ENCODE peak calls at places on chromosomes 5 and 9, in ten cellular contexts. One of them, this sample, is unnamed.

GRCh38 chr9:91392435-91392834 is 30.7 kb upstream of the AUH start:
- DNase-seq in stimulated activated CD4-positive, alpha-beta T cell treated with anti-CD3 and anti-CD28 coated beads, Interleukin-15, amount 100 ng/mL, for 24 hours: no peak
- DNase-seq in GM04504: no peak
- DNase-seq in GM18507: no peak
- DNase-seq in activated CD4-positive, alpha-beta T cell treated with anti-CD3 and anti-CD28 coated beads, Interleukin-2, amount 50 U/mL, for 1 hour: no peak
- DNase-seq in NCI-H2081: no peak
- DNase-seq in stimulated activated naive CD8-positive, alpha-beta T cell treated with anti-CD3 and anti-CD28 coated beads, Interleukin-15, Interleukin-2, amounts not matched to agents 100 U/mL and 50 U/mL, for 24 hours: no peak
- DNase-seq in astrocyte of the cerebellum: no peak
- DNase-seq in astrocyte: no peak
- DNase-seq in colonic mucosa: no peak
- DNase-seq in this sample: no peak

GRCh38 chr5:132426525-132427138 is 57.1 kb downstream of the SLC22A5 start:
- DNase-seq in stimulated activated CD4-positive, alpha-beta T cell treated with anti-CD3 and anti-CD28 coated beads, Interleukin-15, amount 100 ng/mL, for 24 hours: peak
- DNase-seq in GM04504: peak
- DNase-seq in GM18507: no peak
- DNase-seq in activated CD4-positive, alpha-beta T cell treated with anti-CD3 and anti-CD28 coated beads, Interleukin-2, amount 50 U/mL, for 1 hour: peak
- DNase-seq in NCI-H2081: no peak
- DNase-seq in stimulated activated naive CD8-positive, alpha-beta T cell treated with anti-CD3 and anti-CD28 coated beads, Interleukin-15, Interleukin-2, amounts not matched to agents 100 U/mL and 50 U/mL, for 24 hours: peak
- DNase-seq in astrocyte of the cerebellum: peak
- DNase-seq in astrocyte: peak
- DNase-seq in colonic mucosa: peak
- DNase-seq in this sample: peak

GRCh38 chr9:91658513-91659105 is 235.0 kb upstream of the NFIL3 start:
- DNase-seq in stimulated activated CD4-positive, alpha-beta T cell treated with anti-CD3 and anti-CD28 coated beads, Interleukin-15, amount 100 ng/mL, for 24 hours: no peak
- DNase-seq in GM04504: no peak
- DNase-seq in GM18507: no peak
- DNase-seq in activated CD4-positive, alpha-beta T cell treated with anti-CD3 and anti-CD28 coated beads, Interleukin-2, amount 50 U/mL, for 1 hour: no peak
- DNase-seq in NCI-H2081: no peak
- DNase-seq in stimulated activated naive CD8-positive, alpha-beta T cell treated with anti-CD3 and anti-CD28 coated beads, Interleukin-15, Interleukin-2, amounts not matched to agents 100 U/mL and 50 U/mL, for 24 hours: no peak
- DNase-seq in astrocyte of the cerebellum: no peak
- DNase-seq in astrocyte: no peak
- DNase-seq in colonic mucosa: no peak
- DNase-seq in this sample: no peak

GRCh38 chr9:93125331-93125894 is 8.6 kb downstream of the NINJ1 start:
- DNase-seq in stimulated activated CD4-positive, alpha-beta T cell treated with anti-CD3 and anti-CD28 coated beads, Interleukin-15, amount 100 ng/mL, for 24 hours: no peak
- DNase-seq in GM04504: no peak
- DNase-seq in GM18507: no peak
- DNase-seq in activated CD4-positive, alpha-beta T cell treated with anti-CD3 and anti-CD28 coated beads, Interleukin-2, amount 50 U/mL, for 1 hour: no peak
- DNase-seq in NCI-H2081: no peak
- DNase-seq in stimulated activated naive CD8-positive, alpha-beta T cell treated with anti-CD3 and anti-CD28 coated beads, Interleukin-15, Interleukin-2, amounts not matched to agents 100 U/mL and 50 U/mL, for 24 hours: no peak
- DNase-seq in astrocyte of the cerebellum: no peak
- DNase-seq in astrocyte: no peak
- DNase-seq in colonic mucosa: no peak
- DNase-seq in this sample: no peak

GRCh38 chr5:28648108-28648507 is 1609.7 kb upstream of the CDH9 start:
- DNase-seq in stimulated activated CD4-positive, alpha-beta T cell treated with anti-CD3 and anti-CD28 coated beads, Interleukin-15, amount 100 ng/mL, for 24 hours: no peak
- DNase-seq in GM04504: no peak
- DNase-seq in GM18507: no peak
- DNase-seq in activated CD4-positive, alpha-beta T cell treated with anti-CD3 and anti-CD28 coated beads, Interleukin-2, amount 50 U/mL, for 1 hour: no peak
- DNase-seq in NCI-H2081: no peak
- DNase-seq in stimulated activated naive CD8-positive, alpha-beta T cell treated with anti-CD3 and anti-CD28 coated beads, Interleukin-15, Interleukin-2, amounts not matched to agents 100 U/mL and 50 U/mL, for 24 hours: no peak
- DNase-seq in astrocyte of the cerebellum: no peak
- DNase-seq in astrocyte: peak
- DNase-seq in colonic mucosa: no peak
- DNase-seq in this sample: peak

GRCh38 chr5:177557041-177557647 is 2.8 kb upstream of the FAM193B start:
- DNase-seq in stimulated activated CD4-positive, alpha-beta T cell treated with anti-CD3 and anti-CD28 coated beads, Interleukin-15, amount 100 ng/mL, for 24 hours: no peak
- DNase-seq in GM04504: no peak
- DNase-seq in GM18507: no peak
- DNase-seq in activated CD4-positive, alpha-beta T cell treated with anti-CD3 and anti-CD28 coated beads, Interleukin-2, amount 50 U/mL, for 1 hour: no peak
- DNase-seq in NCI-H2081: no peak
- DNase-seq in stimulated activated naive CD8-positive, alpha-beta T cell treated with anti-CD3 and anti-CD28 coated beads, Interleukin-15, Interleukin-2, amounts not matched to agents 100 U/mL and 50 U/mL, for 24 hours: no peak
- DNase-seq in astrocyte of the cerebellum: no peak
- DNase-seq in astrocyte: no peak
- DNase-seq in colonic mucosa: peak
- DNase-seq in this sample: no peak

GRCh38 chr9:118786877-118787276 is 582.4 kb downstream of the BRINP1 start:
- DNase-seq in stimulated activated CD4-positive, alpha-beta T cell treated with anti-CD3 and anti-CD28 coated beads, Interleukin-15, amount 100 ng/mL, for 24 hours: no peak
- DNase-seq in GM04504: no peak
- DNase-seq in GM18507: no peak
- DNase-seq in activated CD4-positive, alpha-beta T cell treated with anti-CD3 and anti-CD28 coated beads, Interleukin-2, amount 50 U/mL, for 1 hour: no peak
- DNase-seq in NCI-H2081: no peak
- DNase-seq in stimulated activated naive CD8-positive, alpha-beta T cell treated with anti-CD3 and anti-CD28 coated beads, Interleukin-15, Interleukin-2, amounts not matched to agents 100 U/mL and 50 U/mL, for 24 hours: no peak
- DNase-seq in astrocyte of the cerebellum: no peak
- DNase-seq in astrocyte: no peak
- DNase-seq in colonic mucosa: no peak
- DNase-seq in this sample: no peak

GRCh38 chr5:32627219-32627880 is 42.0 kb downstream of the SUB1 start:
- DNase-seq in stimulated activated CD4-positive, alpha-beta T cell treated with anti-CD3 and anti-CD28 coated beads, Interleukin-15, amount 100 ng/mL, for 24 hours: no peak
- DNase-seq in GM04504: no peak
- DNase-seq in GM18507: no peak
- DNase-seq in activated CD4-positive, alpha-beta T cell treated with anti-CD3 and anti-CD28 coated beads, Interleukin-2, amount 50 U/mL, for 1 hour: no peak
- DNase-seq in NCI-H2081: no peak
- DNase-seq in stimulated activated naive CD8-positive, alpha-beta T cell treated with anti-CD3 and anti-CD28 coated beads, Interleukin-15, Interleukin-2, amounts not matched to agents 100 U/mL and 50 U/mL, for 24 hours: no peak
- DNase-seq in astrocyte of the cerebellum: no peak
- DNase-seq in astrocyte: no peak
- DNase-seq in colonic mucosa: no peak
- DNase-seq in this sample: no peak

GRCh38 chr5:67493676-67494075 is 297.1 kb upstream of the CD180 start:
- DNase-seq in stimulated activated CD4-positive, alpha-beta T cell treated with anti-CD3 and anti-CD28 coated beads, Interleukin-15, amount 100 ng/mL, for 24 hours: no peak
- DNase-seq in GM04504: no peak
- DNase-seq in GM18507: no peak
- DNase-seq in activated CD4-positive, alpha-beta T cell treated with anti-CD3 and anti-CD28 coated beads, Interleukin-2, amount 50 U/mL, for 1 hour: no peak
- DNase-seq in NCI-H2081: peak
- DNase-seq in stimulated activated naive CD8-positive, alpha-beta T cell treated with anti-CD3 and anti-CD28 coated beads, Interleukin-15, Interleukin-2, amounts not matched to agents 100 U/mL and 50 U/mL, for 24 hours: no peak
- DNase-seq in astrocyte of the cerebellum: no peak
- DNase-seq in astrocyte: no peak
- DNase-seq in colonic mucosa: peak
- DNase-seq in this sample: no peak

GRCh38 chr5:97623441-97623840 is 440.4 kb upstream of the RIOK2 start:
- DNase-seq in stimulated activated CD4-positive, alpha-beta T cell treated with anti-CD3 and anti-CD28 coated beads, Interleukin-15, amount 100 ng/mL, for 24 hours: no peak
- DNase-seq in GM04504: no peak
- DNase-seq in GM18507: no peak
- DNase-seq in activated CD4-positive, alpha-beta T cell treated with anti-CD3 and anti-CD28 coated beads, Interleukin-2, amount 50 U/mL, for 1 hour: no peak
- DNase-seq in NCI-H2081: no peak
- DNase-seq in stimulated activated naive CD8-positive, alpha-beta T cell treated with anti-CD3 and anti-CD28 coated beads, Interleukin-15, Interleukin-2, amounts not matched to agents 100 U/mL and 50 U/mL, for 24 hours: no peak
- DNase-seq in astrocyte of the cerebellum: no peak
- DNase-seq in astrocyte: no peak
- DNase-seq in colonic mucosa: no peak
- DNase-seq in this sample: no peak

GRCh38 chr9:129080608-129081387 is at the start of gene DOLPP1:
- DNase-seq in stimulated activated CD4-positive, alpha-beta T cell treated with anti-CD3 and anti-CD28 coated beads, Interleukin-15, amount 100 ng/mL, for 24 hours: peak
- DNase-seq in GM04504: peak
- DNase-seq in GM18507: peak
- DNase-seq in activated CD4-positive, alpha-beta T cell treated with anti-CD3 and anti-CD28 coated beads, Interleukin-2, amount 50 U/mL, for 1 hour: peak
- DNase-seq in NCI-H2081: peak
- DNase-seq in stimulated activated naive CD8-positive, alpha-beta T cell treated with anti-CD3 and anti-CD28 coated beads, Interleukin-15, Interleukin-2, amounts not matched to agents 100 U/mL and 50 U/mL, for 24 hours: peak
- DNase-seq in astrocyte of the cerebellum: peak
- DNase-seq in astrocyte: peak
- DNase-seq in colonic mucosa: peak
- DNase-seq in this sample: peak

GRCh38 chr5:67021522-67022316 is 174.9 kb downstream of the CD180 start:
- DNase-seq in stimulated activated CD4-positive, alpha-beta T cell treated with anti-CD3 and anti-CD28 coated beads, Interleukin-15, amount 100 ng/mL, for 24 hours: no peak
- DNase-seq in GM04504: no peak
- DNase-seq in GM18507: no peak
- DNase-seq in activated CD4-positive, alpha-beta T cell treated with anti-CD3 and anti-CD28 coated beads, Interleukin-2, amount 50 U/mL, for 1 hour: no peak
- DNase-seq in NCI-H2081: no peak
- DNase-seq in stimulated activated naive CD8-positive, alpha-beta T cell treated with anti-CD3 and anti-CD28 coated beads, Interleukin-15, Interleukin-2, amounts not matched to agents 100 U/mL and 50 U/mL, for 24 hours: no peak
- DNase-seq in astrocyte of the cerebellum: no peak
- DNase-seq in astrocyte: peak
- DNase-seq in colonic mucosa: no peak
- DNase-seq in this sample: peak

GRCh38 chr9:133257398-133258053 is 17.5 kb downstream of the ABO start:
- DNase-seq in stimulated activated CD4-positive, alpha-beta T cell treated with anti-CD3 and anti-CD28 coated beads, Interleukin-15, amount 100 ng/mL, for 24 hours: no peak
- DNase-seq in GM04504: no peak
- DNase-seq in GM18507: no peak
- DNase-seq in activated CD4-positive, alpha-beta T cell treated with anti-CD3 and anti-CD28 coated beads, Interleukin-2, amount 50 U/mL, for 1 hour: no peak
- DNase-seq in NCI-H2081: no peak
- DNase-seq in stimulated activated naive CD8-positive, alpha-beta T cell treated with anti-CD3 and anti-CD28 coated beads, Interleukin-15, Interleukin-2, amounts not matched to agents 100 U/mL and 50 U/mL, for 24 hours: no peak
- DNase-seq in astrocyte of the cerebellum: no peak
- DNase-seq in astrocyte: no peak
- DNase-seq in colonic mucosa: no peak
- DNase-seq in this sample: no peak

GRCh38 chr9:134880484-134881312 is at the start of gene FCN2:
- DNase-seq in stimulated activated CD4-positive, alpha-beta T cell treated with anti-CD3 and anti-CD28 coated beads, Interleukin-15, amount 100 ng/mL, for 24 hours: no peak
- DNase-seq in GM04504: no peak
- DNase-seq in GM18507: no peak
- DNase-seq in activated CD4-positive, alpha-beta T cell treated with anti-CD3 and anti-CD28 coated beads, Interleukin-2, amount 50 U/mL, for 1 hour: no peak
- DNase-seq in NCI-H2081: no peak
- DNase-seq in stimulated activated naive CD8-positive, alpha-beta T cell treated with anti-CD3 and anti-CD28 coated beads, Interleukin-15, Interleukin-2, amounts not matched to agents 100 U/mL and 50 U/mL, for 24 hours: no peak
- DNase-seq in astrocyte of the cerebellum: no peak
- DNase-seq in astrocyte: no peak
- DNase-seq in colonic mucosa: no peak
- DNase-seq in this sample: no peak

GRCh38 chr5:96752341-96753016 is 55.3 kb downstream of the ERAP1 start:
- DNase-seq in stimulated activated CD4-positive, alpha-beta T cell treated with anti-CD3 and anti-CD28 coated beads, Interleukin-15, amount 100 ng/mL, for 24 hours: no peak
- DNase-seq in GM04504: no peak
- DNase-seq in GM18507: peak
- DNase-seq in activated CD4-positive, alpha-beta T cell treated with anti-CD3 and anti-CD28 coated beads, Interleukin-2, amount 50 U/mL, for 1 hour: no peak
- DNase-seq in NCI-H2081: peak
- DNase-seq in stimulated activated naive CD8-positive, alpha-beta T cell treated with anti-CD3 and anti-CD28 coated beads, Interleukin-15, Interleukin-2, amounts not matched to agents 100 U/mL and 50 U/mL, for 24 hours: peak
- DNase-seq in astrocyte of the cerebellum: peak
- DNase-seq in astrocyte: peak
- DNase-seq in colonic mucosa: peak
- DNase-seq in this sample: peak

GRCh38 chr9:77218612-77219011 is 41.3 kb downstream of the VPS13A start:
- DNase-seq in stimulated activated CD4-positive, alpha-beta T cell treated with anti-CD3 and anti-CD28 coated beads, Interleukin-15, amount 100 ng/mL, for 24 hours: no peak
- DNase-seq in GM04504: peak
- DNase-seq in GM18507: no peak
- DNase-seq in activated CD4-positive, alpha-beta T cell treated with anti-CD3 and anti-CD28 coated beads, Interleukin-2, amount 50 U/mL, for 1 hour: no peak
- DNase-seq in NCI-H2081: no peak
- DNase-seq in stimulated activated naive CD8-positive, alpha-beta T cell treated with anti-CD3 and anti-CD28 coated beads, Interleukin-15, Interleukin-2, amounts not matched to agents 100 U/mL and 50 U/mL, for 24 hours: no peak
- DNase-seq in astrocyte of the cerebellum: peak
- DNase-seq in astrocyte: peak
- DNase-seq in colonic mucosa: no peak
- DNase-seq in this sample: peak

GRCh38 chr5:178602752-178603151 is 12.6 kb upstream of the COL23A1 start:
- DNase-seq in stimulated activated CD4-positive, alpha-beta T cell treated with anti-CD3 and anti-CD28 coated beads, Interleukin-15, amount 100 ng/mL, for 24 hours: no peak
- DNase-seq in GM04504: no peak
- DNase-seq in GM18507: no peak
- DNase-seq in activated CD4-positive, alpha-beta T cell treated with anti-CD3 and anti-CD28 coated beads, Interleukin-2, amount 50 U/mL, for 1 hour: no peak
- DNase-seq in NCI-H2081: no peak
- DNase-seq in stimulated activated naive CD8-positive, alpha-beta T cell treated with anti-CD3 and anti-CD28 coated beads, Interleukin-15, Interleukin-2, amounts not matched to agents 100 U/mL and 50 U/mL, for 24 hours: no peak
- DNase-seq in astrocyte of the cerebellum: no peak
- DNase-seq in astrocyte: peak
- DNase-seq in colonic mucosa: no peak
- DNase-seq in this sample: no peak

GRCh38 chr9:98256632-98257218 is 1.3 kb upstream of the TBC1D2 start:
- DNase-seq in stimulated activated CD4-positive, alpha-beta T cell treated with anti-CD3 and anti-CD28 coated beads, Interleukin-15, amount 100 ng/mL, for 24 hours: peak
- DNase-seq in GM04504: no peak
- DNase-seq in GM18507: no peak
- DNase-seq in activated CD4-positive, alpha-beta T cell treated with anti-CD3 and anti-CD28 coated beads, Interleukin-2, amount 50 U/mL, for 1 hour: peak
- DNase-seq in NCI-H2081: peak
- DNase-seq in stimulated activated naive CD8-positive, alpha-beta T cell treated with anti-CD3 and anti-CD28 coated beads, Interleukin-15, Interleukin-2, amounts not matched to agents 100 U/mL and 50 U/mL, for 24 hours: peak
- DNase-seq in astrocyte of the cerebellum: no peak
- DNase-seq in astrocyte: no peak
- DNase-seq in colonic mucosa: no peak
- DNase-seq in this sample: no peak

GRCh38 chr9:98890256-98890655 is 53.5 kb upstream of the COL15A1 start:
- DNase-seq in stimulated activated CD4-positive, alpha-beta T cell treated with anti-CD3 and anti-CD28 coated beads, Interleukin-15, amount 100 ng/mL, for 24 hours: no peak
- DNase-seq in GM04504: no peak
- DNase-seq in GM18507: no peak
- DNase-seq in activated CD4-positive, alpha-beta T cell treated with anti-CD3 and anti-CD28 coated beads, Interleukin-2, amount 50 U/mL, for 1 hour: no peak
- DNase-seq in NCI-H2081: peak
- DNase-seq in stimulated activated naive CD8-positive, alpha-beta T cell treated with anti-CD3 and anti-CD28 coated beads, Interleukin-15, Interleukin-2, amounts not matched to agents 100 U/mL and 50 U/mL, for 24 hours: no peak
- DNase-seq in astrocyte of the cerebellum: no peak
- DNase-seq in astrocyte: no peak
- DNase-seq in colonic mucosa: no peak
- DNase-seq in this sample: no peak

GRCh38 chr5:78600656-78601452 is 47.7 kb downstream of the LHFPL2 start:
- DNase-seq in stimulated activated CD4-positive, alpha-beta T cell treated with anti-CD3 and anti-CD28 coated beads, Interleukin-15, amount 100 ng/mL, for 24 hours: no peak
- DNase-seq in GM04504: no peak
- DNase-seq in GM18507: no peak
- DNase-seq in activated CD4-positive, alpha-beta T cell treated with anti-CD3 and anti-CD28 coated beads, Interleukin-2, amount 50 U/mL, for 1 hour: no peak
- DNase-seq in NCI-H2081: no peak
- DNase-seq in stimulated activated naive CD8-positive, alpha-beta T cell treated with anti-CD3 and anti-CD28 coated beads, Interleukin-15, Interleukin-2, amounts not matched to agents 100 U/mL and 50 U/mL, for 24 hours: no peak
- DNase-seq in astrocyte of the cerebellum: no peak
- DNase-seq in astrocyte: peak
- DNase-seq in colonic mucosa: no peak
- DNase-seq in this sample: peak

GRCh38 chr9:71747572-71747971 is 20.7 kb downstream of the CEMIP2 start:
- DNase-seq in stimulated activated CD4-positive, alpha-beta T cell treated with anti-CD3 and anti-CD28 coated beads, Interleukin-15, amount 100 ng/mL, for 24 hours: no peak
- DNase-seq in GM04504: no peak
- DNase-seq in GM18507: no peak
- DNase-seq in activated CD4-positive, alpha-beta T cell treated with anti-CD3 and anti-CD28 coated beads, Interleukin-2, amount 50 U/mL, for 1 hour: no peak
- DNase-seq in NCI-H2081: no peak
- DNase-seq in stimulated activated naive CD8-positive, alpha-beta T cell treated with anti-CD3 and anti-CD28 coated beads, Interleukin-15, Interleukin-2, amounts not matched to agents 100 U/mL and 50 U/mL, for 24 hours: no peak
- DNase-seq in astrocyte of the cerebellum: no peak
- DNase-seq in astrocyte: no peak
- DNase-seq in colonic mucosa: no peak
- DNase-seq in this sample: no peak

GRCh38 chr9:86720893-86721698 is 226.2 kb downstream of the GAS1 start:
- DNase-seq in stimulated activated CD4-positive, alpha-beta T cell treated with anti-CD3 and anti-CD28 coated beads, Interleukin-15, amount 100 ng/mL, for 24 hours: no peak
- DNase-seq in GM04504: no peak
- DNase-seq in GM18507: no peak
- DNase-seq in activated CD4-positive, alpha-beta T cell treated with anti-CD3 and anti-CD28 coated beads, Interleukin-2, amount 50 U/mL, for 1 hour: no peak
- DNase-seq in NCI-H2081: no peak
- DNase-seq in stimulated activated naive CD8-positive, alpha-beta T cell treated with anti-CD3 and anti-CD28 coated beads, Interleukin-15, Interleukin-2, amounts not matched to agents 100 U/mL and 50 U/mL, for 24 hours: no peak
- DNase-seq in astrocyte of the cerebellum: no peak
- DNase-seq in astrocyte: peak
- DNase-seq in colonic mucosa: no peak
- DNase-seq in this sample: peak

GRCh38 chr9:16192403-16193017 is 639.7 kb downstream of the CCDC171 start:
- DNase-seq in stimulated activated CD4-positive, alpha-beta T cell treated with anti-CD3 and anti-CD28 coated beads, Interleukin-15, amount 100 ng/mL, for 24 hours: no peak
- DNase-seq in GM04504: no peak
- DNase-seq in GM18507: no peak
- DNase-seq in activated CD4-positive, alpha-beta T cell treated with anti-CD3 and anti-CD28 coated beads, Interleukin-2, amount 50 U/mL, for 1 hour: no peak
- DNase-seq in NCI-H2081: no peak
- DNase-seq in stimulated activated naive CD8-positive, alpha-beta T cell treated with anti-CD3 and anti-CD28 coated beads, Interleukin-15, Interleukin-2, amounts not matched to agents 100 U/mL and 50 U/mL, for 24 hours: no peak
- DNase-seq in astrocyte of the cerebellum: no peak
- DNase-seq in astrocyte: peak
- DNase-seq in colonic mucosa: no peak
- DNase-seq in this sample: peak

GRCh38 chr5:51995773-51996306 is 612.6 kb downstream of the ISL1 start:
- DNase-seq in stimulated activated CD4-positive, alpha-beta T cell treated with anti-CD3 and anti-CD28 coated beads, Interleukin-15, amount 100 ng/mL, for 24 hours: no peak
- DNase-seq in GM04504: no peak
- DNase-seq in GM18507: no peak
- DNase-seq in activated CD4-positive, alpha-beta T cell treated with anti-CD3 and anti-CD28 coated beads, Interleukin-2, amount 50 U/mL, for 1 hour: no peak
- DNase-seq in NCI-H2081: no peak
- DNase-seq in stimulated activated naive CD8-positive, alpha-beta T cell treated with anti-CD3 and anti-CD28 coated beads, Interleukin-15, Interleukin-2, amounts not matched to agents 100 U/mL and 50 U/mL, for 24 hours: no peak
- DNase-seq in astrocyte of the cerebellum: no peak
- DNase-seq in astrocyte: no peak
- DNase-seq in colonic mucosa: no peak
- DNase-seq in this sample: no peak

GRCh38 chr5:141100243-141100805 is at the start of gene PCDHB3:
- DNase-seq in stimulated activated CD4-positive, alpha-beta T cell treated with anti-CD3 and anti-CD28 coated beads, Interleukin-15, amount 100 ng/mL, for 24 hours: peak
- DNase-seq in GM04504: no peak
- DNase-seq in GM18507: no peak
- DNase-seq in activated CD4-positive, alpha-beta T cell treated with anti-CD3 and anti-CD28 coated beads, Interleukin-2, amount 50 U/mL, for 1 hour: peak
- DNase-seq in NCI-H2081: no peak
- DNase-seq in stimulated activated naive CD8-positive, alpha-beta T cell treated with anti-CD3 and anti-CD28 coated beads, Interleukin-15, Interleukin-2, amounts not matched to agents 100 U/mL and 50 U/mL, for 24 hours: peak
- DNase-seq in astrocyte of the cerebellum: no peak
- DNase-seq in astrocyte: peak
- DNase-seq in colonic mucosa: no peak
- DNase-seq in this sample: peak

GRCh38 chr9:16267336-16268036 is 603.0 kb downstream of the BNC2 start:
- DNase-seq in stimulated activated CD4-positive, alpha-beta T cell treated with anti-CD3 and anti-CD28 coated beads, Interleukin-15, amount 100 ng/mL, for 24 hours: no peak
- DNase-seq in GM04504: no peak
- DNase-seq in GM18507: no peak
- DNase-seq in activated CD4-positive, alpha-beta T cell treated with anti-CD3 and anti-CD28 coated beads, Interleukin-2, amount 50 U/mL, for 1 hour: no peak
- DNase-seq in NCI-H2081: no peak
- DNase-seq in stimulated activated naive CD8-positive, alpha-beta T cell treated with anti-CD3 and anti-CD28 coated beads, Interleukin-15, Interleukin-2, amounts not matched to agents 100 U/mL and 50 U/mL, for 24 hours: no peak
- DNase-seq in astrocyte of the cerebellum: peak
- DNase-seq in astrocyte: peak
- DNase-seq in colonic mucosa: peak
- DNase-seq in this sample: peak

GRCh38 chr5:154783774-154784460 is 28.7 kb downstream of the LARP1 start:
- DNase-seq in stimulated activated CD4-positive, alpha-beta T cell treated with anti-CD3 and anti-CD28 coated beads, Interleukin-15, amount 100 ng/mL, for 24 hours: no peak
- DNase-seq in GM04504: no peak
- DNase-seq in GM18507: no peak
- DNase-seq in activated CD4-positive, alpha-beta T cell treated with anti-CD3 and anti-CD28 coated beads, Interleukin-2, amount 50 U/mL, for 1 hour: no peak
- DNase-seq in NCI-H2081: no peak
- DNase-seq in stimulated activated naive CD8-positive, alpha-beta T cell treated with anti-CD3 and anti-CD28 coated beads, Interleukin-15, Interleukin-2, amounts not matched to agents 100 U/mL and 50 U/mL, for 24 hours: peak
- DNase-seq in astrocyte of the cerebellum: no peak
- DNase-seq in astrocyte: peak
- DNase-seq in colonic mucosa: no peak
- DNase-seq in this sample: peak

GRCh38 chr5:118033686-118034338 is 954.5 kb downstream of the DTWD2 start:
- DNase-seq in stimulated activated CD4-positive, alpha-beta T cell treated with anti-CD3 and anti-CD28 coated beads, Interleukin-15, amount 100 ng/mL, for 24 hours: no peak
- DNase-seq in GM04504: no peak
- DNase-seq in GM18507: no peak
- DNase-seq in activated CD4-positive, alpha-beta T cell treated with anti-CD3 and anti-CD28 coated beads, Interleukin-2, amount 50 U/mL, for 1 hour: no peak
- DNase-seq in NCI-H2081: no peak
- DNase-seq in stimulated activated naive CD8-positive, alpha-beta T cell treated with anti-CD3 and anti-CD28 coated beads, Interleukin-15, Interleukin-2, amounts not matched to agents 100 U/mL and 50 U/mL, for 24 hours: no peak
- DNase-seq in astrocyte of the cerebellum: no peak
- DNase-seq in astrocyte: no peak
- DNase-seq in colonic mucosa: no peak
- DNase-seq in this sample: no peak